ENCODE peak calls at places on chromosomes 12 and 14, in six cellular contexts. O is caudate nucleus; H is neural progenitor cell; N is adrenal gland; S is psoas muscle; D is naive thymus-derived CD4-positive, alpha-beta T cell. K is an unnamed sample.
A peak's percentile ranks its signal among the peaks of the same experiment; 100 is the strongest.

GRCh38 chr12:125720961-125721360 is 655.7 kb downstream of the AACS start:
- DNase-seq in S (no peak), N (no peak), O (no peak), D (no peak), H (no peak), K (no peak)

GRCh38 chr12:80232873-80233272 is 133.5 kb downstream of the OTOGL start:
- DNase-seq in D (no peak), S (no peak), H (no peak), N (no peak), O (no peak), K (no peak)

GRCh38 chr14:52950898-52951729 is at the start of gene FERMT2:
- DNase-seq in N (peak; percentile 92), S (peak; percentile 89), D (peak; percentile 13), O (peak; percentile 65), H (peak; percentile 97), K (peak; percentile 92)

GRCh38 chr12:120892265-120892664 is 11.9 kb downstream of the SPPL3 start:
- DNase-seq in D (no peak), N (no peak), O (no peak), H (no peak), S (no peak), K (no peak)

GRCh38 chr12:93115198-93115601 is 186.1 kb upstream of the EEA1 start:
- DNase-seq in O (no peak), S (no peak), D (no peak), N (no peak), H (no peak), K (no peak)

GRCh38 chr14:101022916-101023435 is 119.5 kb upstream of the RTL1 start:
- DNase-seq in H (no peak), O (no peak), D (no peak), N (no peak), S (no peak), K (no peak)

GRCh38 chr12:92570056-92570753 is 132.6 kb upstream of the PLEKHG7 start:
- DNase-seq in O (no peak), N (peak; percentile 90), S (no peak), H (peak; percentile 89), D (no peak), K (no peak)

GRCh38 chr14:62445570-62445969 is 599.7 kb downstream of the KCNH5 start:
- DNase-seq in N (no peak), S (no peak), H (peak; percentile 49), O (no peak), D (no peak), K (no peak)

GRCh38 chr12:51342416-51342815 is 4.1 kb downstream of the CELA1 start:
- DNase-seq in S (no peak), N (no peak), D (no peak), H (no peak), O (no peak), K (no peak)

GRCh38 chr12:51343201-51343600 is 3.3 kb downstream of the CELA1 start:
- DNase-seq in O (no peak), N (no peak), D (no peak), H (no peak), S (no peak), K (no peak)

GRCh38 chr12:51346581-51346980 is at the start of gene CELA1:
- DNase-seq in O (no peak), H (no peak), S (no peak), D (no peak), N (peak; percentile 66), K (no peak)

GRCh38 chr12:51348116-51348515 is 1.6 kb upstream of the CELA1 start:
- DNase-seq in D (no peak), N (no peak), O (no peak), H (no peak), S (no peak), K (no peak)

GRCh38 chr12:51345681-51346080 is 798 bp downstream of the CELA1 start:
- DNase-seq in S (no peak), O (no peak), N (no peak), D (no peak), H (no peak), K (no peak)
- H3K27ac ChIP-seq in S (no peak overlapping the region), O (no peak overlapping the region), N (no peak overlapping the region), D (no peak overlapping the region), H (no peak overlapping the region), K (no peak overlapping the region)

DNA sequence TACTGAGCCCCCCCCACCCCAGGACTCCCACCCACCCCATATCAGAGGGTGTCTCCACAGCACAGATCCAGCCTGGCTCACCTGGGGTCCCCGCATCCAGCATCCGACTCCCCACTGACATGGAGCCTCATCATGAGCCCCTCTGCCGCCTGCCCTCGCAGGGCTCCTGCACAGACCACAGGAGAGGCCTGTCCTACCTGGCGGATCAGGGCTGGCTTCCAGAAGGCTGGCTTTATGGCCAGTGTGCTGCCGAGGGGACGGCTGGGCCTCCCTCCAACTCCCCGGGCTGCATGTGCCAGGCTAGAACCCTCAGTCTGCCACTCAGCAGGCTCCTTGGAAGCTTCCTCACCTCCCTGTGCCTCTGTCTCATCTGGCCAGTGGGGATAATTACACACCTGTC is 119.0 kb downstream of the RFLNA start:
- DNase-seq in O (no peak), D (no peak), N (no peak), H (no peak), S (no peak), K (no peak)
- H3K27ac ChIP-seq in O (no peak overlapping the region), D (no peak overlapping the region), N (peak overlapping the region; percentile 89), H (no peak overlapping the region), S (no peak overlapping the region), K (peak overlapping the region; percentile 80)

DNA sequence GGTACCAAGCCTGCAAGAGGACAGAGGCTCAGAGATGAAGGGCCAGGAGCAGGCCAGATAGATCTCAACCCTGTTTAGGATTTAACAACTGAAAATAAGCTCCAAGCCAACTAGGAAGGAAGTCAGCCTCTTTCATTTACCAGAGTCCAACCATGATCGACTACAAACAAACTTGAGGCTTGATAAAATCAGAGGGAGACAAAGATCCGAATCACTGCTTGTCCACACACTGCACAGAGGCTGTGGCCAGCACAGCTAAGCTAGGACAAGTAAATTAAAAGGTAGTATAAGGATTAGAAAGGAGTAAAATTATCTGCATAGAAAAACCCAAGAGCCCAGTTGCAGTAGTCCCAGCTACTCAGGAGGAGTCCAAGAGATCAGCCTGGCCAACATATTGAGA is 40.3 kb downstream of the FAM222A start:
- DNase-seq in S (no peak), D (no peak), N (peak; percentile 42), O (no peak), H (no peak), K (no peak)
- H3K27ac ChIP-seq in S (no peak overlapping the region), D (no peak overlapping the region), N (peak overlapping the region; percentile 31), O (no peak overlapping the region), H (no peak overlapping the region), K (no peak overlapping the region)

GRCh38 chr12:52245259-52245961 is 12.4 kb downstream of the KRT7 start:
- DNase-seq in S (no peak), N (no peak), H (no peak), D (no peak), O (no peak), K (no peak)

GRCh38 chr12:52246720-52247621 is 13.9 kb downstream of the KRT7 start:
- DNase-seq in H (no peak), D (no peak), O (no peak), S (no peak), N (peak; percentile 85), K (no peak)

GRCh38 chr12:52247622-52248540 is 14.8 kb downstream of the KRT7 start:
- DNase-seq in O (no peak), H (no peak), S (no peak), D (no peak), N (no peak), K (no peak)

GRCh38 chr12:52244615-52244994 is 11.6 kb downstream of the KRT7 start:
- DNase-seq in N (no peak), O (no peak), D (no peak), H (no peak), S (no peak), K (no peak)

DNA sequence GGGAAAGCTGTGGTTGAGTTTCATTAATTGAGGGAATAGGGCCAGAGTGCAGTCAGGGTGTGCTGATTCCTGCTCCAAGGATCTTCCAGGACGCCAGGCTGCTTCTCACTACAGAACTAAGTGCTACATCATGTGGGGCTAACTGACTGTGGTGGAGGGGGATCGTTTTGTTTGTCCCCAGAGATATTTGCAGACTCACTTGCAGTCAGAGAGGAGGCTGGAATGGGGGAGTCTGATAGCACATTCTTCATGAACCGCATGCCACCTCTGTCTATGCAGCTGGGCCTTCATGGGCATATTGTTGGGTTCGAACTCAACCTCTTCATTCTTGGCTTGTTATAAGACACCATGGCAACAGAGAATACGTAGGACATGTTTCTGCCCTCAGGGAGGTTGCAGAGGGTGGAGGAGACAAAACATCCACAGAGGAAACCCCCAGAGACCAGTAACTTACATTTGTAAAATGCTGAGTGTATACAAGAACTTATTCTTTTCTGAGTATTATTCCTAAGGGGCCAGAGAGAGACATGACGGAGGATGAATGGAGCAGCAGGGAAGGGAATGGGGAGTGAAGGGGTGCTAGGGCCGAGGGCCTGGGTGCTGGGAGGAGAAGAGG is 13.0 kb downstream of the KRT7 start:
- DNase-seq in N (no peak), S (no peak), O (no peak), D (no peak), H (no peak), K (no peak)
- H3K27ac ChIP-seq in N (peak overlapping the region; percentile 92), S (no peak overlapping the region), O (no peak overlapping the region), D (no peak overlapping the region), H (no peak overlapping the region), K (no peak overlapping the region)

DNA sequence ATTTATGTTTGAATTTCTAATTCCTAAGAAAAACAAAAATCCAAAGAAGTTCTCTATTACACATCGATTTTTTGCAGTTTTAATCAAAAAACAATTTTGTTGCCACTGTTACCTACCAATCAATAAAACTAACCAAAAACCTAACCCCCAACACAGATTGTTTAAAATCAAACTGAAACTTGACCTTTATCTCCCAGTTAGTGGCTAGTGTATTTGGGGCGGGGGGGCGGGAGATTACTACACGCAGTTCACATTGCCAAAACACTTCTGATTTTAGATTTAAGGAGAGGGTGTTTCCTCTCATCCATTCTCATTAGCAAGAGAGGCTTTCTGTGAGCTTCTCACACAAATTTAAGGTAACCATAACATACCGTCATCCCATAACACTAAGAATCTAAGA is 6.4 kb downstream of the CDC42BPB start:
- DNase-seq in H (no peak), N (no peak), D (no peak), S (no peak), O (no peak), K (no peak)
- H3K27ac ChIP-seq in H (no peak overlapping the region), N (no peak overlapping the region), D (no peak overlapping the region), S (no peak overlapping the region), O (no peak overlapping the region), K (no peak overlapping the region)

DNA sequence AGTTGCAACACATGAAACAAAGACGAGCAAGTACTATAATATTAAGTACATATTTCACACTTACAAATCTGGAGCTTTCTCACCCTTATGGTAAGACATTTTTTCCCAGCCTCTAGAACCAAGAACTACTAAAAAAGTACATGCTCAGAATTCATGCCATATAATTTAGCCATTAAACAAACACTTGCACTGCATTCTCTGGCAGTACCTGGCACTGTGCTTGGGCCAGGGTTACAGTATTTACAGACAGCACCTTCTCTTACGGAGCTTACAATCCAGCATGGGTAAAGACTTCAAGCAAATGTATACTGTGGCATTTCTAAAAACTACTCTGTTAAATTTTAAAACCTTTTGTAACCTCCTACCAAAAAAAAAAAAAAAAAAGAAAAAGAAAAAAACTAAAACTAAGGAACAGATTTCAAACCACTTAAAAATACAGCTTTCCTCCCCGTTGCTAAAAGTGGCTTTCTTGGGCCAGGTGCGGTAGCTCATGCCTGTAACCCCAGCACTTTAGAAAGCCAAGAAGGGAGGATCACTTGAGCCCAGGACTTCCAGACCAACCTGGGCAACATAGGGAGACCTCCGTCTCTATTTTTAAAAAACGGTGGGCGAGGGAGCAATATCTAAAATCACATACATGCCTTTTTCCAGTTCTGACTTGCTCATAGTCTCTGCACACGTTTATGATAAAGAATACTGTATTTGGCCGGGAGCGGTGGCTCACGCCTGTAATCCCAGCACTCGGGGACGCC is 944 bp downstream of the GNPTAB start:
- DNase-seq in S (no peak), O (no peak), D (no peak), H (no peak), N (no peak), K (no peak)
- H3K27ac ChIP-seq in S (peak overlapping the region; percentile 90), O (peak overlapping the region; percentile 44), D (peak overlapping the region; percentile 77), H (no peak overlapping the region), N (peak overlapping the region; percentile 82), K (peak overlapping the region; percentile 82)